ENCODE peak calls at places on chromosomes 16 and 17, in nine cellular contexts. S is endothelial cell, G is RWPE1, E is nephron progenitor cell, B is psoas muscle, Z is A549, L is WTC11, H is tibial artery, C is GM13977. K is an unnamed sample.

GRCh38 chr17:57288034-57288752 is 31.9 kb downstream of the MSI2 start:
- DNase-seq in S (no peak), G (no peak), E (peak; percentile 54), B (no peak), Z (no peak), L (no peak), H (no peak), C (no peak), K (peak; percentile 53)

GRCh38 chr17:67132366-67132765 is 88.0 kb downstream of the CACNG1 start:
- DNase-seq in S (no peak), G (no peak), E (no peak), B (no peak), Z (no peak), L (no peak), H (no peak), C (no peak), K (no peak)

GRCh38 chr16:88384222-88385111 is 1.7 kb downstream of the ZNF469 start:
- DNase-seq in S (no peak), G (no peak), E (no peak), B (peak; percentile 7), Z (no peak), L (no peak), H (no peak), C (no peak), K (peak; percentile 21)

GRCh38 chr16:35574454-35575431 is 2115.3 kb downstream of the TP53TG3F start:
- DNase-seq in S (no peak), G (no peak), E (no peak), B (no peak), Z (no peak), L (no peak), H (no peak), C (no peak), K (no peak)

GRCh38 chr17:8707232-8707590 is 37.4 kb downstream of the CCDC42 start:
- DNase-seq in S (no peak), G (no peak), E (no peak), B (no peak), Z (no peak), L (no peak), H (no peak), C (no peak), K (no peak)

GRCh38 chr17:65886240-65886639 is 305.7 kb downstream of the CEP112 start:
- DNase-seq in S (no peak), G (no peak), E (no peak), B (no peak), Z (no peak), L (no peak), H (no peak), C (no peak), K (no peak)

GRCh38 chr17:78137392-78138203 is 7.0 kb downstream of the TMC8 start:
- DNase-seq in S (no peak), G (no peak), E (no peak), B (no peak), Z (no peak), L (peak; percentile 59), H (no peak), C (no peak), K (no peak)

GRCh38 chr16:13992322-13992721 is 72.4 kb downstream of the ERCC4 start:
- DNase-seq in S (no peak), G (no peak), E (no peak), B (no peak), Z (no peak), L (no peak), H (no peak), C (no peak), K (no peak)

GRCh38 chr17:151886-152859 is 14.8 kb downstream of the SCGB1C2 start:
- DNase-seq in S (no peak), G (no peak), E (no peak), B (peak; percentile 4), Z (no peak), L (no peak), H (no peak), C (no peak), K (peak; percentile 9)

GRCh38 chr16:50304467-50305440 is 38.4 kb downstream of the ADCY7 start:
- DNase-seq in S (no peak), G (no peak), E (no peak), B (no peak), Z (no peak), L (no peak), H (no peak), C (peak; percentile 20), K (no peak)

GRCh38 chr17:28549274-28550132 is 2.9 kb downstream of the UNC119 start:
- DNase-seq in S (no peak), G (no peak), E (no peak), B (no peak), Z (no peak), L (no peak), H (no peak), C (peak; percentile 83), K (no peak)

GRCh38 chr17:80246266-80246681 is 14.4 kb upstream of the RNF213 start:
- DNase-seq in S (no peak), G (no peak), E (no peak), B (no peak), Z (no peak), L (no peak), H (peak; percentile 9), C (no peak), K (no peak)

GRCh38 chr16:70789231-70789926 is 11.6 kb downstream of the VAC14 start:
- DNase-seq in S (no peak), G (no peak), E (peak; percentile 57), B (peak; percentile 52), Z (peak; percentile 59), L (peak; percentile 60), H (peak; percentile 88), C (no peak), K (peak; percentile 91)

GRCh38 chr17:7098802-7099459 is 15.7 kb downstream of the ASGR2 start:
- DNase-seq in S (no peak), G (no peak), E (no peak), B (no peak), Z (no peak), L (no peak), H (no peak), C (no peak), K (no peak)

GRCh38 chr17:8557176-8557806 is 73.2 kb downstream of the MYH10 start:
- DNase-seq in S (no peak), G (no peak), E (no peak), B (no peak), Z (no peak), L (no peak), H (no peak), C (no peak), K (no peak)

GRCh38 chr16:26204138-26204537 is 512.4 kb downstream of the HS3ST4 start:
- DNase-seq in S (no peak), G (no peak), E (no peak), B (no peak), Z (no peak), L (no peak), H (no peak), C (no peak), K (no peak)

GRCh38 chr17:16363749-16364536 is 10.7 kb upstream of the CENPV start:
- DNase-seq in S (peak; percentile 77), G (peak; percentile 64), E (peak; percentile 83), B (peak; percentile 73), Z (peak; percentile 83), L (peak; percentile 85), H (peak; percentile 81), C (peak; percentile 74), K (peak; percentile 51)
- TF ChIP-seq CTCF in S (peak; percentile 89), G (peak; percentile 95), E (peak; percentile 90), B (peak; percentile 91), Z (peak; percentile 97), L (peak; percentile 85), H (peak; percentile 86), C (peak; percentile 92), K (peak; percentile 70)

GRCh38 chr17:34357398-34357797 is 1.1 kb downstream of the CCL13 start:
- DNase-seq in S (no peak), G (no peak), E (no peak), B (no peak), Z (no peak), L (no peak), H (no peak), C (no peak), K (no peak)
- TF ChIP-seq CTCF in S (no peak), G (no peak), E (no peak), B (no peak), Z (no peak), L (no peak), H (no peak), C (no peak), K (no peak)

GRCh38 chr17:46195217-46195855 is 2.1 kb upstream of the KANSL1 start:
- DNase-seq in S (no peak), G (no peak), E (no peak), B (no peak), Z (no peak), L (no peak), H (no peak), C (no peak), K (no peak)

GRCh38 chr17:46193246-46193625 is at the start of gene KANSL1:
- DNase-seq in S (peak; percentile 96), G (peak; percentile 96), E (peak; percentile 89), B (peak; percentile 91), Z (peak; percentile 99), L (peak; percentile 82), H (peak; percentile 77), C (peak; percentile 98), K (peak; percentile 94)

GRCh38 chr17:46194393-46195216 is 1.4 kb upstream of the KANSL1 start:
- DNase-seq in S (peak; percentile 51), G (peak; percentile 56), E (peak; percentile 22), B (no peak), Z (peak; percentile 84), L (no peak), H (no peak), C (peak; percentile 75), K (no peak)

GRCh38 chr17:46192484-46193245 is 564 bp downstream of the KANSL1 start:
- DNase-seq in S (peak; percentile 79), G (peak; percentile 68), E (peak; percentile 66), B (peak; percentile 76), Z (peak; percentile 89), L (peak; percentile 61), H (peak; percentile 62), C (peak; percentile 84), K (peak; percentile 85)

DNA sequence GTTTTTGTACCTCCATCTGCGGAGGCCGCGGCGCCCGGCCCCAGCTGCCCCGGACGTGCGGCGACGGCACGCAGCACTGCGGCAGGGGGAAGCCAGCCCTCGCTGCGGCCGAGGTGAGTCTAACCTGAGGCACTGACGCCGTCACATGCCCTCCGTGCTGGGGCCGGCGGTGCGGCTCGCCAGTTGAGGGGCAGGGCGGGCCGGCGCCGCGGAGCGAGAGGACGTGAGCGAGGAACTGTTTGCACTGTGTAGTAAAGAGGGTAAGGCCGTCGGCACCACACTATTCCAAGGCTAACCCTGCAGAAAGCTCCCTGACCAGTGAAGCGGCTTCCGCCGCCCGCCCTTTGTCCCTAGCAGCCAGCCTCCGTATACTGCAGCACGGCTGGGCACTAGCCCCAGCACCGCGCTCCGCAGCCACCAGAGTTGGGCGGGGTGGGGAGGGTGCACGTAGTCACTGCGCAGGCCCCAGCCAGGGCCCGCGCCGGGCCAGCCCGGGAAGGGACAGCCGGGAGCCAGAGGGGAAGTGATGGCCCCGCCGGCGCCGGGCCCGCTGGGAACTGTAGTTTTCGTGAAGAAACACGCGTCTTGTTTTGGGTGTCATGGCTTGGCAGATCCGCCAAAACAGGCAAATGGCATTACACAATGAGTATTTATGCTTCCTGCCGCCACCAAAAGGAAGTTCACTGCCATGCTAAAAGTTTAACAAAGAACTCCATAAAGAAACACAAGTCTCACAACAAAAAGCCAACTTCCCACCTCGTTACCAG is 580 bp upstream of the KANSL1 start:
- DNase-seq in S (peak; percentile 96), G (peak; percentile 96), E (peak; percentile 91), B (peak; percentile 99), Z (peak; percentile 100), L (peak; percentile 89), H (peak; percentile 97), C (peak; percentile 94), K (peak; percentile 94)
- TF ChIP-seq CTCF in S (peak; percentile 61), G (peak; percentile 46), E (no peak), B (no peak), Z (peak; percentile 80), L (peak; percentile 38), H (peak; percentile 37), C (peak; percentile 13), K (peak; percentile 77)

GRCh38 chr16:1691276-1691675 is 13.2 kb downstream of the JPT2 start:
- DNase-seq in S (no peak), G (peak; percentile 29), E (no peak), B (no peak), Z (no peak), L (no peak), H (no peak), C (no peak), K (no peak)
- TF ChIP-seq CTCF in S (no peak), G (no peak), E (no peak), B (no peak), Z (peak; percentile 38), L (no peak), H (no peak), C (no peak), K (no peak)

K was measured in ovary.